ENCODE peak calls at places on chromosomes 7 and 10, in six cellular contexts. One of them, this sample, is unnamed.

GRCh38 chr7:74656421-74656910 is 1.1 kb upstream of the GTF2I start:
- DNase-seq in A549: peak; percentile 45
- DNase-seq in K562: peak; percentile 79
- DNase-seq in transverse colon: peak; percentile 66
- DNase-seq in ovary: peak; percentile 35
- DNase-seq in GM12878: no peak
- DNase-seq in this sample: peak; percentile 70

GRCh38 chr7:420142-421055 is 99.2 kb downstream of the PDGFA start:
- DNase-seq in A549: no peak
- DNase-seq in K562: no peak
- DNase-seq in transverse colon: no peak
- DNase-seq in ovary: no peak
- DNase-seq in GM12878: no peak
- DNase-seq in this sample: no peak

GRCh38 chr7:44320141-44320540 is 5.3 kb downstream of the CAMK2B start:
- DNase-seq in A549: no peak
- DNase-seq in K562: no peak
- DNase-seq in transverse colon: no peak
- DNase-seq in ovary: no peak
- DNase-seq in GM12878: no peak
- DNase-seq in this sample: no peak

GRCh38 chr7:46534593-46535271 is 613.7 kb upstream of the IGFBP3 start:
- DNase-seq in A549: peak; percentile 51
- DNase-seq in K562: no peak
- DNase-seq in transverse colon: peak; percentile 33
- DNase-seq in ovary: no peak
- DNase-seq in GM12878: no peak
- DNase-seq in this sample: no peak

GRCh38 chr7:35268953-35269352 is 15.1 kb upstream of the TBX20 start:
- DNase-seq in A549: no peak
- DNase-seq in K562: no peak
- DNase-seq in transverse colon: no peak
- DNase-seq in ovary: no peak
- DNase-seq in GM12878: no peak
- DNase-seq in this sample: no peak

GRCh38 chr7:126570845-126571244 is 681.9 kb downstream of the GRM8 start:
- DNase-seq in A549: no peak
- DNase-seq in K562: no peak
- DNase-seq in transverse colon: no peak
- DNase-seq in ovary: no peak
- DNase-seq in GM12878: no peak
- DNase-seq in this sample: no peak

GRCh38 chr7:96415293-96415940 is 93.5 kb upstream of the SLC25A13 start:
- DNase-seq in A549: no peak
- DNase-seq in K562: no peak
- DNase-seq in transverse colon: no peak
- DNase-seq in ovary: no peak
- DNase-seq in GM12878: no peak
- DNase-seq in this sample: no peak

GRCh38 chr7:5425507-5426225 is 2.0 kb upstream of the TNRC18 start:
- DNase-seq in A549: peak; percentile 87
- DNase-seq in K562: peak; percentile 71
- DNase-seq in transverse colon: peak; percentile 69
- DNase-seq in ovary: peak; percentile 84
- DNase-seq in GM12878: no peak
- DNase-seq in this sample: peak; percentile 87

GRCh38 chr10:110433740-110434139 is 64.0 kb upstream of the DUSP5 start:
- DNase-seq in A549: no peak
- DNase-seq in K562: no peak
- DNase-seq in transverse colon: peak; percentile 3
- DNase-seq in ovary: no peak
- DNase-seq in GM12878: no peak
- DNase-seq in this sample: no peak

GRCh38 chr7:37732880-37733279 is 49.3 kb downstream of the GPR141 start:
- DNase-seq in A549: no peak
- DNase-seq in K562: no peak
- DNase-seq in transverse colon: no peak
- DNase-seq in ovary: no peak
- DNase-seq in GM12878: no peak
- DNase-seq in this sample: no peak

GRCh38 chr7:92751902-92752901 is 84.2 kb downstream of the CDK6 start:
- DNase-seq in A549: peak; percentile 91
- DNase-seq in K562: no peak
- DNase-seq in transverse colon: no peak
- DNase-seq in ovary: no peak
- DNase-seq in GM12878: no peak
- DNase-seq in this sample: no peak

GRCh38 chr7:213324-213993 is 21.1 kb downstream of the FAM20C start:
- DNase-seq in A549: no peak
- DNase-seq in K562: no peak
- DNase-seq in transverse colon: no peak
- DNase-seq in ovary: no peak
- DNase-seq in GM12878: no peak
- DNase-seq in this sample: no peak

GRCh38 chr10:32929634-32930033 is 28.4 kb downstream of the ITGB1 start:
- DNase-seq in A549: no peak
- DNase-seq in K562: no peak
- DNase-seq in transverse colon: no peak
- DNase-seq in ovary: no peak
- DNase-seq in GM12878: no peak
- DNase-seq in this sample: no peak

GRCh38 chr10:119316002-119316358 is 108.6 kb downstream of the GRK5 start:
- DNase-seq in A549: no peak
- DNase-seq in K562: no peak
- DNase-seq in transverse colon: no peak
- DNase-seq in ovary: no peak
- DNase-seq in GM12878: no peak
- DNase-seq in this sample: no peak

GRCh38 chr10:63155388-63156028 is 22.4 kb downstream of the NRBF2 start:
- DNase-seq in A549: no peak
- DNase-seq in K562: no peak
- DNase-seq in transverse colon: no peak
- DNase-seq in ovary: no peak
- DNase-seq in GM12878: no peak
- DNase-seq in this sample: no peak

GRCh38 chr7:108454674-108455523 is 1.3 kb downstream of the NRCAM start:
- DNase-seq in A549: peak; percentile 64
- DNase-seq in K562: no peak
- DNase-seq in transverse colon: no peak
- DNase-seq in ovary: no peak
- DNase-seq in GM12878: no peak
- DNase-seq in this sample: no peak

GRCh38 chr10:62554632-62555199 is 180.5 kb downstream of the ZNF365 start:
- DNase-seq in A549: peak; percentile 55
- DNase-seq in K562: peak; percentile 33
- DNase-seq in transverse colon: no peak
- DNase-seq in ovary: no peak
- DNase-seq in GM12878: no peak
- DNase-seq in this sample: no peak

DNA sequence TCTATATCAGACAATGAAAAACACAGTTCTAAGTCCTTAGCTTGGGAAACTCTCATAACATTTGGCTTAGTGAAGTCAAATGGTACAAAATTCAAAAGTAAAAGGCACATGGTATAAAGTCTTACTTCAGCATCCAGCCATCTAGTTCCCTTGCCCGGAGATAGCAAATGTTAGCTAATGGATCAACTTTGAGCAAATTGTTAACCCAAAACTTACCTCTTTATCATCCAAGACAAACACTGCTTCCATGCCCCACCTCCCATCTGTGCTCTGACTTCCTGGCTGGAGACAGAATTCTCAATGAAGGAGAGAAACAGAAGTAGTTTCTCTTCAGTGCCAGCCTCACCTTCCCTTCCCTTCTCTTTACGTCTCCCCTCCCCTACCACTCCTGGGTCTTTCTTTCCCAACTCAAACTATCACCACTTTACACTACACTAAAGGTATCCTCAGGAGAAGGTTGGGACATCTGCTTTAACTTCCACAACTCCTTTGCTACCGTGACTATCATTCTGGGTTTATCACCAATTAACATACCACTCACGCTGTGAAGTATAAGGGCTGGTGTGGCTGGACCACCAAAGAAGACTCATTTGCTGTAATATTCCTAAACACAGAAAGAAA is 21.2 kb upstream of the ZNRF2 start:
- DNase-seq in A549: no peak
- DNase-seq in K562: no peak
- DNase-seq in transverse colon: no peak
- DNase-seq in ovary: no peak
- DNase-seq in GM12878: no peak
- DNase-seq in this sample: no peak
- H3K4me3 ChIP-seq in A549: no peak overlapping the region
- H3K4me3 ChIP-seq in K562: no peak overlapping the region
- H3K4me3 ChIP-seq in transverse colon: no peak overlapping the region
- H3K4me3 ChIP-seq in ovary: no peak overlapping the region
- H3K4me3 ChIP-seq in GM12878: no peak overlapping the region
- H3K4me3 ChIP-seq in this sample: no peak overlapping the region

GRCh38 chr10:25820496-25821415 is 113.3 kb upstream of the MYO3A start:
- DNase-seq in A549: no peak
- DNase-seq in K562: no peak
- DNase-seq in transverse colon: no peak
- DNase-seq in ovary: no peak
- DNase-seq in GM12878: no peak
- DNase-seq in this sample: no peak
- TF ChIP-seq EP300 in A549: no peak
- TF ChIP-seq EP300 in K562: no peak
- TF ChIP-seq EP300 in transverse colon: no peak
- TF ChIP-seq EP300 in ovary: no peak
- TF ChIP-seq EP300 in GM12878: no peak
- TF ChIP-seq EP300 in this sample: no peak

DNA sequence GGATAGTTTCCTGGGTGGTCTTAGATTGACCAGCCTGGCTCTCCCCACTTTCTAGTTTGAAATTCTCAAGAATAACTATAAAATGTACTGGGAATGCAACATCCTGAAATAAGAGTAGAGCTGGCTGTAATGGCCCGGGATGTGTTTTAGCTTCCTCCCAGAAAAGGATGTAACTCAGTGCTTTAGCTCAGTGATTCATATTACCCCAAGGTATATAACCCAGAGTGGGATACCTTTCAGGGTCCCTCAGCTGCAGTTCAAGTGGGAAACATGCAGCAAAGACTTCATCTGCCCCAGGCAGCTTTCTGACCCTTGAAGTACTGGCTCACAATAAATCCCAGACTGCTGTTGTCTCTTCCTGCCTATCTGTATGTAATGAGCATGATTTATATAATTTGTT is 666.7 kb upstream of the KCND2 start:
- DNase-seq in A549: no peak
- DNase-seq in K562: no peak
- DNase-seq in transverse colon: no peak
- DNase-seq in ovary: no peak
- DNase-seq in GM12878: no peak
- DNase-seq in this sample: no peak
- H3K4me3 ChIP-seq in A549: no peak overlapping the region
- H3K4me3 ChIP-seq in K562: no peak overlapping the region
- H3K4me3 ChIP-seq in transverse colon: no peak overlapping the region
- H3K4me3 ChIP-seq in ovary: no peak overlapping the region
- H3K4me3 ChIP-seq in GM12878: no peak overlapping the region
- H3K4me3 ChIP-seq in this sample: no peak overlapping the region

DNA sequence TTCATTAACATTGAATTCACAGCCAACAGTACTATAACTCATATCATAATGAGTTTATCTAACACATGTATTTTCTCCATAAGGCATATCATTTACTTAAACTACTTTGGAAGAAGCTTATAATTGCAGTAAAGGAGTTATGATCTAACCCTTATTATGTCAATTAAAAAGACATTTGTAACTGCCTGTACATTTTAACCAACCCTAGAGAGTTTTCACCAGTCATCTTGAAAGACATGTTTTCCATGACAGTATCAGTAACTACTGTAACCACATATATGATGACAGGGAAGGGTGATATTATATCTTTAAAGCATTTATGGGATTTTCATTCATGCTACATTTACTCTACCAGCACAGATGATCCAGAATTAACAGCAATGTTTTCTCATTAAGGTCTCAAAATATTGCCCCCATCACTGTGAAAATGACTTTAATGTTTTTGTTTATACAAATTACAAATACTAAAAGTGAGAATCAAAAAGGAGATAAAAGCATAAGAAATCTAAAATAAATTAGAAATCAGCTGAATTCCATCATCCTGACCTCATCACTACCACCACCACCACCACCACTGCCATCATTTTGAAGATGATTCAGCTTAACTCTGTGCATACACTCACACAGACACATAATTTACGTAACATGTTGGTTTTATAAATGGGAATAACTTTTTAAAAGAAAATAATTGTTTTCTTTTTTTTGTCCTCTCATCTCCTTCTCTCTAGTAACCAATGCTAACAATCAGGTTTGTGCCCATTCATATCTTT is 53.6 kb downstream of the MKLN1 start:
- DNase-seq in A549: no peak
- DNase-seq in K562: no peak
- DNase-seq in transverse colon: no peak
- DNase-seq in ovary: no peak
- DNase-seq in GM12878: no peak
- DNase-seq in this sample: no peak
- TF ChIP-seq EP300 in A549: no peak
- TF ChIP-seq EP300 in K562: no peak
- TF ChIP-seq EP300 in transverse colon: no peak
- TF ChIP-seq EP300 in ovary: no peak
- TF ChIP-seq EP300 in GM12878: no peak
- TF ChIP-seq EP300 in this sample: no peak

GRCh38 chr10:104449402-104449801 is 95.8 kb downstream of the CFAP58 start:
- DNase-seq in A549: no peak
- DNase-seq in K562: no peak
- DNase-seq in transverse colon: no peak
- DNase-seq in ovary: no peak
- DNase-seq in GM12878: no peak
- DNase-seq in this sample: no peak

GRCh38 chr10:104450490-104450889 is 96.9 kb downstream of the CFAP58 start:
- DNase-seq in A549: no peak
- DNase-seq in K562: no peak
- DNase-seq in transverse colon: no peak
- DNase-seq in ovary: no peak
- DNase-seq in GM12878: no peak
- DNase-seq in this sample: no peak

GRCh38 chr10:104445359-104445758 is 91.7 kb downstream of the CFAP58 start:
- DNase-seq in A549: no peak
- DNase-seq in K562: no peak
- DNase-seq in transverse colon: no peak
- DNase-seq in ovary: no peak
- DNase-seq in GM12878: no peak
- DNase-seq in this sample: no peak

GRCh38 chr10:104447331-104447730 is 93.7 kb downstream of the CFAP58 start:
- DNase-seq in A549: no peak
- DNase-seq in K562: no peak
- DNase-seq in transverse colon: no peak
- DNase-seq in ovary: no peak
- DNase-seq in GM12878: no peak
- DNase-seq in this sample: no peak

DNA sequence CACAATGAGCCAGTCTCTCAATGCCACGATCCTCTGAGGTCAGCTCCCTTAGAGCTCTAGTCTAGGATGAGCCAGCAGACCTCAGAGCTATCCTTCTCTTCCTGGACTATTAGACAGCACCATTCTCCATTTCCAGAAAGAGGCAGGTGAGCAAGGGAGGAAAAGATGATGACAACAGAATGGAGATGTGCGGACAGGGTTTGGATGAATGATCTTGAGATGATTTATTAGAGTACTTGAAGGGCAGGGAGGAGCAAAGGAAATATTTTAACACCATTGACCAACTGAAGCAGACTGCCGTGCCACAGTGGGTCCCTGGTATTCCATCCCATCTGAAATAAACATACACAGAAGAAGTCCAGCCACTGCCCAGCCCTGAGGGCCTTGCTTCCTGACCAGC is 94.3 kb downstream of the CFAP58 start:
- DNase-seq in A549: no peak
- DNase-seq in K562: no peak
- DNase-seq in transverse colon: no peak
- DNase-seq in ovary: no peak
- DNase-seq in GM12878: no peak
- DNase-seq in this sample: no peak
- H3K4me3 ChIP-seq in A549: no peak overlapping the region
- H3K4me3 ChIP-seq in K562: no peak overlapping the region
- H3K4me3 ChIP-seq in transverse colon: no peak overlapping the region
- H3K4me3 ChIP-seq in ovary: no peak overlapping the region
- H3K4me3 ChIP-seq in GM12878: no peak overlapping the region
- H3K4me3 ChIP-seq in this sample: no peak overlapping the region